ENCODE peak calls at places on chromosome 12, in nine cellular contexts. One of them, this sample, is unnamed.

GRCh38 chr12:112916270-112916669 is 9.5 kb downstream of the OAS1 start:
- DNase-seq in IMR-90: no peak
- DNase-seq in body of pancreas: peak; percentile 45
- DNase-seq in sigmoid colon: peak; percentile 78
- DNase-seq in left ventricle myocardium inferior: no peak
- DNase-seq in choroid plexus epithelial cell: peak; percentile 10
- DNase-seq in GM10248: no peak
- DNase-seq in ascending aorta: no peak
- DNase-seq in mesothelial cell of epicardium: no peak
- DNase-seq in this sample: no peak

GRCh38 chr12:56450241-56450640 is 1.0 kb upstream of the TIMELESS start:
- DNase-seq in IMR-90: no peak
- DNase-seq in GM10248: no peak
- DNase-seq in sigmoid colon: no peak
- DNase-seq in choroid plexus epithelial cell: no peak
- DNase-seq in left ventricle myocardium inferior: no peak
- DNase-seq in ascending aorta: no peak
- DNase-seq in body of pancreas: no peak
- DNase-seq in mesothelial cell of epicardium: no peak
- DNase-seq in this sample: no peak

GRCh38 chr12:59834659-59835474 is 239.0 kb downstream of the SLC16A7 start:
- DNase-seq in choroid plexus epithelial cell: peak; percentile 67
- DNase-seq in IMR-90: peak; percentile 47
- DNase-seq in mesothelial cell of epicardium: no peak
- DNase-seq in ascending aorta: no peak
- DNase-seq in sigmoid colon: no peak
- DNase-seq in GM10248: peak; percentile 10
- DNase-seq in left ventricle myocardium inferior: no peak
- DNase-seq in body of pancreas: no peak
- DNase-seq in this sample: no peak

GRCh38 chr12:54338682-54339296 is 13.9 kb downstream of the COPZ1 start:
- DNase-seq in ascending aorta: no peak
- DNase-seq in IMR-90: peak; percentile 56
- DNase-seq in choroid plexus epithelial cell: peak; percentile 74
- DNase-seq in mesothelial cell of epicardium: no peak
- DNase-seq in body of pancreas: no peak
- DNase-seq in sigmoid colon: no peak
- DNase-seq in GM10248: no peak
- DNase-seq in left ventricle myocardium inferior: no peak
- DNase-seq in this sample: no peak

GRCh38 chr12:110465024-110465423 is 3.0 kb downstream of the GPN3 start:
- DNase-seq in IMR-90: no peak
- DNase-seq in sigmoid colon: no peak
- DNase-seq in ascending aorta: no peak
- DNase-seq in choroid plexus epithelial cell: no peak
- DNase-seq in mesothelial cell of epicardium: no peak
- DNase-seq in left ventricle myocardium inferior: no peak
- DNase-seq in GM10248: no peak
- DNase-seq in body of pancreas: no peak
- DNase-seq in this sample: no peak

GRCh38 chr12:25041006-25041741 is 92.3 kb upstream of the BCAT1 start:
- DNase-seq in body of pancreas: no peak
- DNase-seq in GM10248: no peak
- DNase-seq in choroid plexus epithelial cell: peak; percentile 10
- DNase-seq in sigmoid colon: no peak
- DNase-seq in mesothelial cell of epicardium: no peak
- DNase-seq in ascending aorta: no peak
- DNase-seq in left ventricle myocardium inferior: no peak
- DNase-seq in IMR-90: no peak
- DNase-seq in this sample: no peak

GRCh38 chr12:130647814-130648213 is 68.3 kb downstream of the RIMBP2 start:
- DNase-seq in ascending aorta: no peak
- DNase-seq in GM10248: no peak
- DNase-seq in mesothelial cell of epicardium: no peak
- DNase-seq in choroid plexus epithelial cell: no peak
- DNase-seq in left ventricle myocardium inferior: no peak
- DNase-seq in body of pancreas: no peak
- DNase-seq in sigmoid colon: no peak
- DNase-seq in IMR-90: no peak
- DNase-seq in this sample: no peak

GRCh38 chr12:125773033-125773432 is 707.8 kb downstream of the AACS start:
- DNase-seq in IMR-90: no peak
- DNase-seq in body of pancreas: no peak
- DNase-seq in ascending aorta: no peak
- DNase-seq in GM10248: peak; percentile 28
- DNase-seq in left ventricle myocardium inferior: no peak
- DNase-seq in choroid plexus epithelial cell: no peak
- DNase-seq in mesothelial cell of epicardium: no peak
- DNase-seq in sigmoid colon: peak; percentile 66
- DNase-seq in this sample: no peak

GRCh38 chr12:6466184-6466573 is 4.3 kb downstream of the VAMP1 start:
- DNase-seq in left ventricle myocardium inferior: no peak
- DNase-seq in mesothelial cell of epicardium: no peak
- DNase-seq in IMR-90: no peak
- DNase-seq in body of pancreas: no peak
- DNase-seq in ascending aorta: no peak
- DNase-seq in sigmoid colon: no peak
- DNase-seq in GM10248: no peak
- DNase-seq in choroid plexus epithelial cell: no peak
- DNase-seq in this sample: no peak

GRCh38 chr12:104605685-104606084 is 148.9 kb downstream of the CHST11 start:
- DNase-seq in choroid plexus epithelial cell: peak; percentile 58
- DNase-seq in body of pancreas: peak; percentile 18
- DNase-seq in IMR-90: no peak
- DNase-seq in mesothelial cell of epicardium: no peak
- DNase-seq in left ventricle myocardium inferior: peak; percentile 59
- DNase-seq in GM10248: no peak
- DNase-seq in sigmoid colon: peak; percentile 83
- DNase-seq in ascending aorta: peak; percentile 64
- DNase-seq in this sample: no peak

GRCh38 chr12:14930299-14930698 is 8.0 kb downstream of the ERP27 start:
- DNase-seq in mesothelial cell of epicardium: no peak
- DNase-seq in left ventricle myocardium inferior: no peak
- DNase-seq in choroid plexus epithelial cell: peak; percentile 75
- DNase-seq in GM10248: no peak
- DNase-seq in IMR-90: peak; percentile 27
- DNase-seq in body of pancreas: no peak
- DNase-seq in sigmoid colon: no peak
- DNase-seq in ascending aorta: no peak
- DNase-seq in this sample: peak; percentile 66

GRCh38 chr12:104055686-104056388 is 5.8 kb upstream of the GLT8D2 start:
- DNase-seq in ascending aorta: no peak
- DNase-seq in left ventricle myocardium inferior: peak; percentile 79
- DNase-seq in IMR-90: peak; percentile 47
- DNase-seq in GM10248: no peak
- DNase-seq in mesothelial cell of epicardium: no peak
- DNase-seq in body of pancreas: peak; percentile 97
- DNase-seq in sigmoid colon: peak; percentile 92
- DNase-seq in choroid plexus epithelial cell: peak; percentile 24
- DNase-seq in this sample: no peak

GRCh38 chr12:112063264-112063663 is 45.3 kb downstream of the NAA25 start:
- DNase-seq in left ventricle myocardium inferior: no peak
- DNase-seq in choroid plexus epithelial cell: no peak
- DNase-seq in sigmoid colon: no peak
- DNase-seq in IMR-90: no peak
- DNase-seq in mesothelial cell of epicardium: no peak
- DNase-seq in body of pancreas: no peak
- DNase-seq in ascending aorta: no peak
- DNase-seq in GM10248: no peak
- DNase-seq in this sample: no peak

GRCh38 chr12:28190321-28191017 is at the start of gene CCDC91:
- DNase-seq in choroid plexus epithelial cell: peak; percentile 88
- DNase-seq in IMR-90: peak; percentile 77
- DNase-seq in body of pancreas: peak; percentile 92
- DNase-seq in left ventricle myocardium inferior: peak; percentile 85
- DNase-seq in sigmoid colon: peak; percentile 94
- DNase-seq in GM10248: peak; percentile 88
- DNase-seq in ascending aorta: peak; percentile 70
- DNase-seq in mesothelial cell of epicardium: peak; percentile 63
- DNase-seq in this sample: peak; percentile 67

GRCh38 chr12:31702047-31702446 is 26.8 kb downstream of the AMN1 start:
- DNase-seq in sigmoid colon: no peak
- DNase-seq in left ventricle myocardium inferior: no peak
- DNase-seq in IMR-90: peak; percentile 10
- DNase-seq in mesothelial cell of epicardium: no peak
- DNase-seq in ascending aorta: no peak
- DNase-seq in choroid plexus epithelial cell: peak; percentile 62
- DNase-seq in body of pancreas: no peak
- DNase-seq in GM10248: no peak
- DNase-seq in this sample: no peak

GRCh38 chr12:1434296-1434955 is 160.0 kb downstream of the FBXL14 start:
- DNase-seq in left ventricle myocardium inferior: no peak
- DNase-seq in choroid plexus epithelial cell: no peak
- DNase-seq in body of pancreas: no peak
- DNase-seq in GM10248: no peak
- DNase-seq in ascending aorta: no peak
- DNase-seq in mesothelial cell of epicardium: no peak
- DNase-seq in sigmoid colon: no peak
- DNase-seq in IMR-90: no peak
- DNase-seq in this sample: no peak
- TF ChIP-seq CTCF in left ventricle myocardium inferior: no peak
- TF ChIP-seq CTCF in choroid plexus epithelial cell: no peak
- TF ChIP-seq CTCF in body of pancreas: no peak
- TF ChIP-seq CTCF in GM10248: no peak
- TF ChIP-seq CTCF in ascending aorta: no peak
- TF ChIP-seq CTCF in mesothelial cell of epicardium: no peak
- TF ChIP-seq CTCF in sigmoid colon: no peak
- TF ChIP-seq CTCF in IMR-90: no peak
- TF ChIP-seq CTCF in this sample: no peak

DNA sequence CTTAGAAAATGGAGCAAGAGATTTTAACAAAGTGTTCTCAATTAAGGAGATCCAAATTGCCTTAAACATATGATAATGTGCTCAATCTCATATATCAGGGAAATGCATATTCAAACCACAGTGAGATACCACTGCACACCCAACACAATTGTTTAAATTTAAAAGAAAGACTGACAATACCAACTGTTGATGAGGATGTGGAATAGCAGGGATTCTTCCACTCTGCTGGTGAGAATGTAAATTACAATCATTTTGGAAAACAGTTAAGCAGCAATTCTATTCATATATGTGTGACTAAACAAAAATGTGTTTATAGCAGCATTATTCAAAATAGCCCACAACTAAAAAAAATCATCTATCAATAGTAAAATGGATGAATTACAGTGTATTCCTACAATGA is 144.2 kb downstream of the KICS2 start:
- DNase-seq in ascending aorta: no peak
- DNase-seq in sigmoid colon: no peak
- DNase-seq in IMR-90: no peak
- DNase-seq in choroid plexus epithelial cell: peak; percentile 51
- DNase-seq in body of pancreas: no peak
- DNase-seq in mesothelial cell of epicardium: no peak
- DNase-seq in GM10248: no peak
- DNase-seq in left ventricle myocardium inferior: no peak
- DNase-seq in this sample: no peak
- TF ChIP-seq CTCF in ascending aorta: no peak
- TF ChIP-seq CTCF in sigmoid colon: no peak
- TF ChIP-seq CTCF in IMR-90: peak; percentile 39
- TF ChIP-seq CTCF in choroid plexus epithelial cell: peak; percentile 54
- TF ChIP-seq CTCF in body of pancreas: peak; percentile 28
- TF ChIP-seq CTCF in mesothelial cell of epicardium: peak; percentile 55
- TF ChIP-seq CTCF in GM10248: no peak
- TF ChIP-seq CTCF in left ventricle myocardium inferior: peak; percentile 40
- TF ChIP-seq CTCF in this sample: peak; percentile 47

GRCh38 chr12:120902846-120903381 is 1.2 kb downstream of the SPPL3 start:
- DNase-seq in GM10248: no peak
- DNase-seq in body of pancreas: no peak
- DNase-seq in choroid plexus epithelial cell: no peak
- DNase-seq in IMR-90: no peak
- DNase-seq in mesothelial cell of epicardium: no peak
- DNase-seq in sigmoid colon: no peak
- DNase-seq in ascending aorta: no peak
- DNase-seq in left ventricle myocardium inferior: no peak
- DNase-seq in this sample: no peak

GRCh38 chr12:120905856-120906384 is 1.8 kb upstream of the SPPL3 start:
- DNase-seq in left ventricle myocardium inferior: no peak
- DNase-seq in mesothelial cell of epicardium: no peak
- DNase-seq in IMR-90: no peak
- DNase-seq in GM10248: no peak
- DNase-seq in choroid plexus epithelial cell: no peak
- DNase-seq in sigmoid colon: no peak
- DNase-seq in ascending aorta: no peak
- DNase-seq in body of pancreas: no peak
- DNase-seq in this sample: no peak

GRCh38 chr12:120903382-120903817 is 758 bp downstream of the SPPL3 start:
- DNase-seq in body of pancreas: peak; percentile 59
- DNase-seq in GM10248: peak; percentile 80
- DNase-seq in sigmoid colon: peak; percentile 81
- DNase-seq in mesothelial cell of epicardium: no peak
- DNase-seq in IMR-90: peak; percentile 16
- DNase-seq in choroid plexus epithelial cell: peak; percentile 16
- DNase-seq in ascending aorta: no peak
- DNase-seq in left ventricle myocardium inferior: peak; percentile 64
- DNase-seq in this sample: peak; percentile 74

GRCh38 chr12:120901818-120902217 is 2.3 kb downstream of the SPPL3 start:
- DNase-seq in body of pancreas: no peak
- DNase-seq in IMR-90: no peak
- DNase-seq in GM10248: peak; percentile 29
- DNase-seq in sigmoid colon: no peak
- DNase-seq in left ventricle myocardium inferior: no peak
- DNase-seq in mesothelial cell of epicardium: no peak
- DNase-seq in ascending aorta: no peak
- DNase-seq in choroid plexus epithelial cell: no peak
- DNase-seq in this sample: no peak

GRCh38 chr12:120903818-120904773 is at the start of gene SPPL3:
- DNase-seq in choroid plexus epithelial cell: peak; percentile 83
- DNase-seq in ascending aorta: peak; percentile 62
- DNase-seq in IMR-90: peak; percentile 73
- DNase-seq in GM10248: peak; percentile 96
- DNase-seq in body of pancreas: peak; percentile 93
- DNase-seq in left ventricle myocardium inferior: peak; percentile 96
- DNase-seq in mesothelial cell of epicardium: peak; percentile 91
- DNase-seq in sigmoid colon: peak; percentile 95
- DNase-seq in this sample: peak; percentile 58
- TF ChIP-seq CTCF in choroid plexus epithelial cell: no peak
- TF ChIP-seq CTCF in ascending aorta: no peak
- TF ChIP-seq CTCF in IMR-90: no peak
- TF ChIP-seq CTCF in GM10248: peak; percentile 44
- TF ChIP-seq CTCF in body of pancreas: peak; percentile 35
- TF ChIP-seq CTCF in left ventricle myocardium inferior: no peak
- TF ChIP-seq CTCF in mesothelial cell of epicardium: no peak
- TF ChIP-seq CTCF in sigmoid colon: no peak
- TF ChIP-seq CTCF in this sample: no peak

DNA sequence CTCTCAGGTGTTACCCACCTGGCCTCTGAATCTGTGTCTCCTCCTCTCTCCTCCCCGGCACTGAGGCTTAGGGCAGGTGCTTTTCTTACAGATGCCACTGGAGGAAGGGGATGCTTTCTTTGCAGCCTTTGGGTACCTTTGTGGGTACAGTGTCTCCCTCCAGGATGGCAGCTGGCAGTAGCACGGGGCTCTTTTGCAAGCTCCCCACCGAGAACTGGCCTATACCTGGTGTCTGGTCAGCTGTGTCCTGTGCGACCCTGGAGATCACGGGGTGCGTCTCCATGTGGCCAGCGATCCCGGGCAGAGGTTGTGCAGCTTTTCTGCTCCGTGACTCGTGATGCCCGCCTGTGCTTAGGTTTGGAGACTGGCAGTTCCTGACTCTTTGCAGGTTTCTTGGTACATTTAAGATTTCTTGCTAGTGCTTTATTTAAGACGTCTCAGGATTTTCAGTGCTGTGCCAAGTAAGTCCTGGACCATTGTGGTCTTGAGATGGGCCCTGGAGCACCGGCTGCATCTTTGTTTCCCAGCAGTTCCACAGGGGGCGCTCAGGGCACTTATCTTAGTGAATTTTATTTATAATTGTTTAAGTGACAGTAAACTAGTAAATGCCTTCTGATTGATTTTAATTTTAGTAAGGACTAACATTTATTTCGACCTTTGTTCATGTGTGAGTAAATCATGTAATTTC is 68.9 kb downstream of the DDX51 start:
- DNase-seq in GM10248: no peak
- DNase-seq in ascending aorta: no peak
- DNase-seq in body of pancreas: no peak
- DNase-seq in IMR-90: no peak
- DNase-seq in sigmoid colon: no peak
- DNase-seq in mesothelial cell of epicardium: no peak
- DNase-seq in choroid plexus epithelial cell: peak; percentile 20
- DNase-seq in left ventricle myocardium inferior: no peak
- DNase-seq in this sample: no peak
- TF ChIP-seq CTCF in GM10248: no peak
- TF ChIP-seq CTCF in ascending aorta: no peak
- TF ChIP-seq CTCF in body of pancreas: no peak
- TF ChIP-seq CTCF in IMR-90: peak; percentile 29
- TF ChIP-seq CTCF in sigmoid colon: no peak
- TF ChIP-seq CTCF in mesothelial cell of epicardium: no peak
- TF ChIP-seq CTCF in choroid plexus epithelial cell: peak; percentile 52
- TF ChIP-seq CTCF in left ventricle myocardium inferior: no peak
- TF ChIP-seq CTCF in this sample: peak; percentile 59